ENCODE peak calls at places on chromosome 3, in six cellular contexts. B is H1, H is H9, V is neuronal stem cell, Z is mesendoderm, M is mesenchymal stem cell. C is an unnamed sample.
A peak's percentile ranks its signal among the peaks of the same experiment; 100 is the strongest.

GRCh38 chr3:138042043-138042442 is 32.1 kb downstream of the CLDN18 start:
- DNase-seq in Z (no peak), M (peak; percentile 66), H (no peak), B (no peak), V (no peak), C (peak; percentile 89)

GRCh38 chr3:138727371-138727770 is 107.4 kb downstream of the PIK3CB start:
- DNase-seq in B (no peak), M (no peak), H (no peak), Z (no peak), V (no peak), C (no peak)

GRCh38 chr3:99637381-99638111 is 848 bp upstream of the COL8A1 start:
- DNase-seq in H (no peak), Z (peak; percentile 56), M (peak; percentile 78), V (peak; percentile 24), B (no peak), C (peak; percentile 90)

GRCh38 chr3:146134348-146135117 is 26.5 kb downstream of the PLOD2 start:
- DNase-seq in V (no peak), H (no peak), M (no peak), B (no peak), Z (peak; percentile 78), C (peak; percentile 20)

GRCh38 chr3:119937229-119937628 is 155.3 kb downstream of the NR1I2 start:
- DNase-seq in B (no peak), H (no peak), M (peak; percentile 20), V (no peak), Z (peak; percentile 14), C (peak; percentile 10)

GRCh38 chr3:190697901-190698300 is 164.6 kb downstream of the GMNC start:
- DNase-seq in V (no peak), H (no peak), B (no peak), Z (no peak), M (peak; percentile 33), C (peak; percentile 59)

GRCh38 chr3:71168043-71168720 is 415.3 kb downstream of the FOXP1 start:
- DNase-seq in M (peak; percentile 72), Z (no peak), H (no peak), B (no peak), V (no peak), C (peak; percentile 87)

GRCh38 chr3:19931767-19932188 is 2.2 kb downstream of the EFHB start:
- DNase-seq in V (no peak), M (peak; percentile 13), H (no peak), Z (no peak), B (no peak), C (no peak)

GRCh38 chr3:120394343-120394742 is 45.2 kb upstream of the LRRC58 start:
- DNase-seq in V (no peak), H (no peak), M (peak; percentile 18), Z (no peak), B (no peak), C (no peak)

GRCh38 chr3:42762046-42762724 is 10.9 kb downstream of the CCDC13 start:
- DNase-seq in B (no peak), Z (no peak), H (no peak), V (no peak), M (no peak), C (no peak)

GRCh38 chr3:114299421-114299820 is 5.6 kb downstream of the TIGIT start:
- DNase-seq in Z (peak; percentile 49), B (no peak), M (no peak), V (no peak), H (peak; percentile 68), C (no peak)

GRCh38 chr3:73658227-73658626 is 33.5 kb upstream of the PDZRN3 start:
- DNase-seq in V (no peak), H (no peak), Z (peak; percentile 66), B (no peak), M (no peak), C (no peak)

GRCh38 chr3:155154255-155154654 is 74.1 kb downstream of the MME start:
- DNase-seq in V (no peak), B (no peak), M (peak; percentile 36), H (no peak), Z (no peak), C (peak; percentile 39)

GRCh38 chr3:155876537-155876936 is 6.1 kb downstream of the GMPS start:
- DNase-seq in B (no peak), V (no peak), H (no peak), M (no peak), Z (no peak), C (no peak)

GRCh38 chr3:131795382-131796085 is 239.3 kb downstream of the CPNE4 start:
- DNase-seq in M (peak; percentile 22), V (no peak), B (no peak), H (no peak), Z (peak; percentile 54), C (no peak)

GRCh38 chr3:2514031-2514430 is 415.4 kb downstream of the CNTN4 start:
- DNase-seq in Z (peak; percentile 11), H (no peak), M (no peak), V (peak; percentile 72), B (no peak), C (no peak)

GRCh38 chr3:7875858-7876442 is 625.7 kb upstream of the LMCD1 start:
- DNase-seq in B (no peak), Z (peak; percentile 44), M (no peak), V (no peak), H (no peak), C (no peak)

GRCh38 chr3:172038823-172039222 is 555 bp upstream of the FNDC3B start:
- DNase-seq in V (no peak), Z (peak; percentile 71), B (no peak), M (peak; percentile 67), H (peak; percentile 47), C (peak; percentile 49)

GRCh38 chr3:41224120-41224806 is 25.0 kb downstream of the CTNNB1 start:
- DNase-seq in H (no peak), Z (no peak), M (peak; percentile 62), B (no peak), V (no peak), C (peak; percentile 88)

GRCh38 chr3:46542801-46543201 is 23.3 kb downstream of the LRRC2 start:
- DNase-seq in H (no peak), Z (no peak), B (no peak), M (no peak), V (no peak), C (no peak)

GRCh38 chr3:151379083-151379734 is 5.3 kb downstream of the P2RY12 start:
- DNase-seq in H (peak; percentile 65), B (peak; percentile 63), V (peak; percentile 11), M (peak; percentile 28), Z (peak; percentile 60), C (no peak)

GRCh38 chr3:74978684-74979083 is 364.2 kb upstream of the CNTN3 start:
- DNase-seq in V (no peak), H (no peak), Z (no peak), M (no peak), B (no peak), C (no peak)

GRCh38 chr3:81105761-81106160 is 655.7 kb downstream of the GBE1 start:
- DNase-seq in M (no peak), Z (no peak), B (no peak), H (no peak), V (no peak), C (no peak)

GRCh38 chr3:154137036-154137435 is 15.8 kb downstream of the ARHGEF26 start:
- DNase-seq in Z (no peak), B (no peak), M (no peak), V (no peak), H (no peak), C (no peak)

GRCh38 chr3:59081071-59081470 is 31.2 kb upstream of the CFAP20DC start:
- DNase-seq in M (no peak), V (no peak), B (no peak), H (no peak), Z (no peak), C (no peak)

GRCh38 chr3:69871256-69871655 is 128.3 kb upstream of the SAMMSON start:
- DNase-seq in M (no peak), Z (no peak), H (no peak), B (no peak), V (no peak), C (no peak)

GRCh38 chr3:140953028-140953960 is 11.7 kb downstream of the SLC25A36 start:
- DNase-seq in H (no peak), Z (peak; percentile 30), M (peak; percentile 85), B (no peak), V (no peak), C (peak; percentile 81)

GRCh38 chr3:13451301-13451673 is 28.8 kb upstream of the HDAC11 start:
- DNase-seq in B (no peak), V (no peak), H (peak; percentile 47), M (no peak), Z (no peak), C (peak; percentile 7)

GRCh38 chr3:55333923-55334322 is 153.2 kb downstream of the WNT5A start:
- DNase-seq in M (peak; percentile 74), V (no peak), Z (no peak), B (no peak), H (no peak), C (peak; percentile 84)

DNA sequence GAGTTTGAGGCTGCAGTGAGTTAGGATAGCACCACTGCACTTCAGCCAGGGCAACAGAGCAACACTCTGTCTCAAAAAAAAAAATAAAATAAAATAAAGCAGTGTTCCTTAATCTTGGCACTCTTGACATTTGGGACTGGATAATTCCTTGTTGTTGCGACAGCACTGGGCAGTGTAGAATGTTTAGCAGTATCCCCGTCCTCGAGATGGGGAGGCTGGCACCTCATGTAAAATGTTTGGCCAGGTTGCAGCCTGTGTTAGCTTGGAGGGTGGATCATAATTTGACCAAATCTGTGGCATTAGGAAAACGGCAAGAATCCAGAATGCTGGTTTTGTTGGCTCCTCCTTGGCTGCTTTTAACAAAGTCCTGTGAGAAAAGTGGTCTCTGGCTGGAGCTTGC is 47.0 kb downstream of the ZNF445 start:
- DNase-seq in H (no peak), Z (no peak), V (no peak), B (no peak), M (no peak), C (no peak)
- H2BK15ac ChIP-seq in H (no peak overlapping the region), Z (no peak overlapping the region), V (no peak overlapping the region), B (no peak overlapping the region), M (no peak overlapping the region), C (no peak overlapping the region)

GRCh38 chr3:128418900-128419299 is 47.8 kb downstream of the DNAJB8 start:
- DNase-seq in M (no peak), H (no peak), V (no peak), B (no peak), Z (no peak), C (no peak)
- H2BK15ac ChIP-seq in M (no peak overlapping the region), H (no peak overlapping the region), V (no peak overlapping the region), B (peak overlapping the region; percentile 37), Z (no peak overlapping the region), C (no peak overlapping the region)

DNA sequence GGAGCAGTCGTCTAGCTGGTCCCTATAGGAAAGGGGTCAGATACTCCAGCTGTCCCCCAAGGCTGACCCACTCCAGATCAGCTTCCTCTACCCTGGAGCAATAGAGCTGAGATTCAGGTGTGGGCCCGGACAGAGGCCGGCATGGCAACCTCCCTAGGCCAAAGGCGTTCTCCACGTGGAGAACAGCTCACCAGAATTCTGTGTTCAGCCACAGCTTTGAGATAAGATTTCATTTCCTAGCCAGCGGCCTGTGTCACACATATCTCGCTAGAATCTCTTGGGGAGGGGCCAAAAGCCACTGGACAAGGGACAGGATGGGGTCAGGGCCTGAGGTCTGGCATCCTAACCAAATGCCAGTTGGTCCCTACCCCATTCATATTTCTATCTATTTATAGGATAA is 20.1 kb downstream of the SRGAP3 start:
- DNase-seq in M (no peak), H (no peak), B (no peak), Z (no peak), V (no peak), C (no peak)
- H2BK15ac ChIP-seq in M (no peak overlapping the region), H (no peak overlapping the region), B (no peak overlapping the region), Z (no peak overlapping the region), V (no peak overlapping the region), C (no peak overlapping the region)

DNA sequence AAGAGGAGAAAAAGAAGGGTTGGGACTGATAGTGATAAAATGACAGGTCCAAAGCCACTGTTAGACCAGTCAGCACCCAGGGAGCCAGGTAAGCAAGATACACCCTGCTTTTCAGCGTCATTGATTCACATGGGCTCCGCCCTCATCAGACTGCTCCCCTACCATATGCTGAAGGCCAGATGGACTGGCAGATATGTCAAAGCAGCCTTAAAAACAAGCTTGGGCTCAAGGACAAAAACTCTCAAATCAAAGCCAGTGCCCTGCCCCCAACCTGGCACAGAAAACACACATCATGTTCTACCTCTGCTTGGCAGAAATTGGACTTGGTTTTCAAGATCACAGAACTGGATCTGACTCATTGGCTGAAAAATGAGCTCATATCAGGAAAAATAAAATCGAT is 33.4 kb downstream of the SH3BP5 start:
- DNase-seq in M (no peak), V (no peak), B (no peak), Z (no peak), H (no peak), C (no peak)
- H2BK15ac ChIP-seq in M (no peak overlapping the region), V (no peak overlapping the region), B (no peak overlapping the region), Z (no peak overlapping the region), H (no peak overlapping the region), C (no peak overlapping the region)

C was measured in IMR-90.